ENCODE peak calls at places on chromosomes 16 and 17, in five cellular contexts. V is left ventricle myocardium inferior, E is neural progenitor cell, N is colonic mucosa, T is upper lobe of right lung. C is an unnamed sample. For H3K4me1, the result is how much of the 10 kb centered on the place peaks cover.

GRCh38 chr16:31386157-31386984 is 6.8 kb upstream of the ITGAD start:
- DNase-seq in N (no peak), T (no peak), E (no peak), V (no peak), C (no peak)

GRCh38 chr16:57125969-57126368 is 33.6 kb downstream of the CPNE2 start:
- DNase-seq in V (no peak), N (no peak), E (no peak), T (no peak), C (no peak)

GRCh38 chr17:57408064-57408811 is 151.9 kb downstream of the MSI2 start:
- DNase-seq in N (peak), E (peak), T (no peak), V (no peak), C (peak)

GRCh38 chr17:17022011-17022800 is 20.1 kb upstream of the MPRIP start:
- DNase-seq in N (no peak), V (peak), T (peak), E (no peak), C (no peak)

GRCh38 chr17:12789976-12790805 is 893 bp downstream of the ARHGAP44 start:
- DNase-seq in T (peak), E (peak), N (peak), V (peak), C (no peak)

GRCh38 chr17:2398655-2399571 is 1.9 kb downstream of the MNT start:
- DNase-seq in V (peak), N (peak), E (peak), T (peak), C (peak)

GRCh38 chr16:26345951-26346350 is 654.2 kb downstream of the HS3ST4 start:
- DNase-seq in T (no peak), E (no peak), V (no peak), N (no peak), C (no peak)

GRCh38 chr16:12721841-12722467 is 81.7 kb downstream of the CPPED1 start:
- DNase-seq in E (no peak), N (no peak), T (no peak), V (no peak), C (no peak)

GRCh38 chr16:85365120-85365519 is 248.0 kb upstream of the GSE1 start:
- DNase-seq in T (peak), N (no peak), V (no peak), E (no peak), C (no peak)

GRCh38 chr17:65515959-65516948 is 45.2 kb downstream of the AXIN2 start:
- DNase-seq in E (no peak), N (no peak), T (no peak), V (no peak), C (no peak)

DNA sequence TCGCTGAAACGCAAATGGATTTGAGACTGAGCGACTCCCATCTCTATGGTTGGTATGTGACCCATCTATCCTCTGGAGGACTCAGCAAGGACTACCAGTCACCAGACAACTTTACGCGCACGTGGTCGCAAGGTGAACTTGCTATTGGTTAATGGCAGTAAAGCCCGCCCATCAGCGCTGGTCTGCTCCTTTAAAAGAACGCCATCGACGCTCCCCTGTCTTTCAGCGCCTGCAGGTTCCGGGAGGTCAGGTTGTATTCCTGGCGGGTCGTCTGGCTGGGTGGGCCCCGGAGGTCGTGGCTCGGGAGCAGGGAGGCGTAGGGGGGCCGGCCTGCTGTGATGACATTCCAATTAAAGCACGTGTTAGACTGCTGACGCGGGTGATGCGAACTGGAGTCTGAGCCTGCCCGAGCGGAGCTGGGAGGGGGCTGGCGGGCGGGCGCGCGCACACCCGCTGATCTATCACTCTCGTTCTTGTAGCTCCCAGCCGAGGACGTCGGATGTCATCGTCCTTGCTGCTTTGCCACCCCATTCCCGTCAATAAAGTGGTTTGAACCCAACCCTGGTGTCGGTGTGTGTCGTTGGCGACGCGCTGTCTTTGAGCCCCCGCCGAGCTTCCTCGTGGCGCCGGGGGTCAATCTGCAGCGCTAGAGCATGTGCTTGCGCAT is 15.9 kb upstream of the ERN1 start:
- DNase-seq in V (peak), T (peak), N (peak), E (peak), C (peak)
- H3K4me1 ChIP-seq in V (under half), T (under half), N (under half), E (under half), C (under half)

GRCh38 chr17:48239603-48239995 is 132.0 kb downstream of the SNX11 start:
- DNase-seq in N (no peak), E (no peak), V (no peak), T (no peak), C (no peak)
- H3K4me1 ChIP-seq in N (under half), E (under half), V (under half), T (under half), C (under half)

GRCh38 chr16:535446-536405 is 8.2 kb downstream of the CAPN15 start:
- DNase-seq in V (no peak), T (no peak), N (peak), E (no peak), C (no peak)
- H3K4me1 ChIP-seq in V (under half), T (under half), N (under half), E (under half), C (under half)

GRCh38 chr17:33968350-33969044 is 286.6 kb upstream of the CCL2 start:
- DNase-seq in T (no peak), V (no peak), E (no peak), N (no peak), C (peak)
- H3K4me1 ChIP-seq in T (under half), V (under half), E (under half), N (under half), C (under half)

GRCh38 chr16:68228652-68229051 is 7.3 kb downstream of the ESRP2 start:
- DNase-seq in N (peak), E (no peak), V (no peak), T (no peak), C (no peak)

GRCh38 chr16:68229431-68230175 is 6.3 kb downstream of the ESRP2 start:
- DNase-seq in T (no peak), N (no peak), V (no peak), E (peak), C (peak)

GRCh38 chr16:68227850-68228553 is 7.9 kb downstream of the ESRP2 start:
- DNase-seq in E (no peak), N (no peak), T (no peak), V (no peak), C (no peak)

GRCh38 chr16:68230176-68230571 is 5.8 kb downstream of the ESRP2 start:
- DNase-seq in E (no peak), V (no peak), T (peak), N (no peak), C (no peak)

GRCh38 chr16:68227183-68227793 is 8.6 kb downstream of the ESRP2 start:
- DNase-seq in T (no peak), V (no peak), N (no peak), E (no peak), C (peak)
- H3K4me1 ChIP-seq in T (under half), V (under half), N (under half), E (under half), C (under half)

GRCh38 chr16:81615833-81616232 is 163.3 kb upstream of the PLCG2 start:
- DNase-seq in E (no peak), V (no peak), N (no peak), T (no peak), C (no peak)

GRCh38 chr16:81616321-81617020 is 162.6 kb upstream of the PLCG2 start:
- DNase-seq in E (peak), N (peak), T (peak), V (peak), C (peak)

GRCh38 chr16:81614654-81615359 is 164.3 kb upstream of the PLCG2 start:
- DNase-seq in T (no peak), E (no peak), V (no peak), N (no peak), C (no peak)

GRCh38 chr16:81614171-81614570 is 164.9 kb upstream of the PLCG2 start:
- DNase-seq in V (no peak), T (no peak), E (no peak), N (no peak), C (no peak)

GRCh38 chr16:81615411-81615810 is 163.7 kb upstream of the PLCG2 start:
- DNase-seq in E (no peak), N (no peak), V (no peak), T (no peak), C (no peak)
- H3K4me1 ChIP-seq in E (under half), N (under half), V (half or more), T (under half), C (under half)

DNA sequence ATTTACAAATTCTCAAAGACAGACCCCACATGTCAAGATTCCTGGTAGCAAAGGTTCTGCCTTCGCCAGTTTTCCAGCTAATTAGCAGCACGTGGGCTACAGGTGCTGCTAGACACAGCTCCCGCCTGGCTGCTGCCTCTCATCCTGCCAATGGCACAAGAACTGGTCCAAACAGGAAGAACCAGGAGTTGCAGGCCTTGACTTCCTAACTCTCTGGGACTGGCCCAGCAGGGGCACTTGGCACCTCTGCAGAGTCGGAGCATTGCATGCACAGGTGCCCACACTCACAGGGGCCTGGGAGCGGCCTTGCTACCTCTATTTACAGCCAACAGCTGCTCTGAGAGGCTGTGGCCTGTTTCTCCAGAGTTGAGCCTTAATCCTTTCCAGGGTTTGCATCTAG is 39.6 kb downstream of the TK2 start:
- DNase-seq in T (no peak), N (no peak), V (no peak), E (no peak), C (no peak)
- H3K4me1 ChIP-seq in T (under half), N (under half), V (half or more), E (under half), C (under half)

GRCh38 chr17:78381601-78382168 is 3.2 kb downstream of the PGS1 start:
- DNase-seq in V (no peak), E (no peak), N (no peak), T (no peak), C (no peak)
- H3K4me1 ChIP-seq in V (half or more), E (under half), N (under half), T (half or more), C (half or more)

GRCh38 chr17:3962217-3963069 is 1.8 kb downstream of the ATP2A3 start:
- DNase-seq in V (no peak), N (no peak), E (no peak), T (no peak), C (peak)
- H3K4me1 ChIP-seq in V (half or more), N (under half), E (under half), T (under half), C (half or more)